ENCODE peak calls at places on chromosomes 4 and X, in five cellular contexts. S is glutamatergic neuron, E is ascending aorta, P is ovary, G is fibroblast of villous mesenchyme. D is an unnamed sample.

GRCh38 chr4:30720021-30720655 is at the start of gene PCDH7:
- DNase-seq in E (no peak), G (peak), P (peak), S (peak), D (no peak)

GRCh38 chr4:16225996-16226815 is at the start of gene TAPT1:
- DNase-seq in S (peak), E (no peak), P (peak), G (peak), D (peak)

GRCh38 chr4:7212101-7212674 is 19.9 kb downstream of the SORCS2 start:
- DNase-seq in P (no peak), G (no peak), E (no peak), S (no peak), D (no peak)

GRCh38 chr4:15651682-15652081 is 3.5 kb downstream of the FBXL5 start:
- DNase-seq in E (no peak), P (no peak), S (no peak), G (peak), D (no peak)

GRCh38 chrX:77894921-77895886 is at the start of gene MAGT1:
- DNase-seq in G (peak), S (peak), E (peak), P (peak), D (peak)

GRCh38 chrX:103175944-103176753 is 38.8 kb upstream of the BEX4 start:
- DNase-seq in E (no peak), S (peak), G (peak), P (peak), D (peak)

GRCh38 chr4:1288786-1289185 is 905 bp upstream of the MAEA start:
- DNase-seq in G (no peak), E (no peak), S (no peak), P (no peak), D (no peak)

GRCh38 chrX:71492086-71493065 is 40.5 kb upstream of the OGT start:
- DNase-seq in P (peak), S (peak), G (peak), E (no peak), D (peak)

GRCh38 chr4:98951710-98952109 is 22.8 kb upstream of the EIF4E start:
- DNase-seq in P (no peak), E (no peak), S (no peak), G (no peak), D (no peak)

GRCh38 chr4:176671532-176671931 is 121.2 kb downstream of the VEGFC start:
- DNase-seq in P (no peak), G (peak), S (no peak), E (no peak), D (no peak)

GRCh38 chr4:2339458-2340271 is 77.8 kb upstream of the MXD4 start:
- DNase-seq in G (no peak), E (no peak), P (peak), S (no peak), D (no peak)

GRCh38 chrX:46386511-46386910 is 158.7 kb downstream of the ZNF674 start:
- DNase-seq in G (no peak), E (no peak), P (no peak), S (no peak), D (no peak)

GRCh38 chrX:88425739-88426138 is 321.3 kb upstream of the CPXCR1 start:
- DNase-seq in S (no peak), P (no peak), E (no peak), G (no peak), D (no peak)

GRCh38 chrX:110750526-110751189 is 45.0 kb downstream of the CHRDL1 start:
- DNase-seq in E (no peak), S (no peak), P (no peak), G (no peak), D (no peak)

GRCh38 chrX:7318246-7318645 is 170.3 kb upstream of the PUDP start:
- DNase-seq in E (no peak), G (peak), P (no peak), S (no peak), D (no peak)

GRCh38 chr4:143586080-143586479 is 72.6 kb downstream of the SMARCA5 start:
- DNase-seq in E (no peak), G (peak), S (no peak), P (no peak), D (no peak)

GRCh38 chr4:25925486-25926201 is 11.6 kb downstream of the SMIM20 start:
- DNase-seq in P (peak), G (peak), E (no peak), S (peak), D (no peak)

GRCh38 chr4:183945741-183946140 is 40.6 kb downstream of the STOX2 start:
- DNase-seq in E (no peak), S (no peak), G (no peak), P (no peak), D (no peak)

GRCh38 chr4:181661090-181661489 is 582.1 kb upstream of the TENM3 start:
- DNase-seq in G (no peak), S (no peak), E (no peak), P (no peak), D (no peak)

GRCh38 chrX:24200133-24200532 is 50.6 kb downstream of the ZFX start:
- DNase-seq in S (no peak), P (no peak), G (no peak), E (no peak), D (no peak)

GRCh38 chr4:2689825-2690700 is 66.1 kb downstream of the TNIP2 start:
- DNase-seq in P (no peak), G (peak), E (peak), S (peak), D (peak)

GRCh38 chr4:80024335-80024734 is 48.7 kb downstream of the ANTXR2 start:
- DNase-seq in G (no peak), E (no peak), P (no peak), S (no peak), D (no peak)

GRCh38 chrX:40281341-40282005 is 183.7 kb upstream of the BCOR start:
- DNase-seq in G (no peak), P (no peak), S (no peak), E (no peak), D (no peak)

GRCh38 chrX:104833401-104833800 is 267.4 kb downstream of the IL1RAPL2 start:
- DNase-seq in P (no peak), S (no peak), E (no peak), G (peak), D (no peak)
- TF ChIP-seq CTCF in P (no peak), S (no peak), E (no peak), G (no peak), D (no peak)

GRCh38 chr4:140604544-140604943 is 35.8 kb upstream of the UCP1 start:
- DNase-seq in E (no peak), S (no peak), P (no peak), G (no peak), D (no peak)
- TF ChIP-seq CTCF in E (no peak), S (no peak), P (no peak), G (no peak), D (no peak)

DNA sequence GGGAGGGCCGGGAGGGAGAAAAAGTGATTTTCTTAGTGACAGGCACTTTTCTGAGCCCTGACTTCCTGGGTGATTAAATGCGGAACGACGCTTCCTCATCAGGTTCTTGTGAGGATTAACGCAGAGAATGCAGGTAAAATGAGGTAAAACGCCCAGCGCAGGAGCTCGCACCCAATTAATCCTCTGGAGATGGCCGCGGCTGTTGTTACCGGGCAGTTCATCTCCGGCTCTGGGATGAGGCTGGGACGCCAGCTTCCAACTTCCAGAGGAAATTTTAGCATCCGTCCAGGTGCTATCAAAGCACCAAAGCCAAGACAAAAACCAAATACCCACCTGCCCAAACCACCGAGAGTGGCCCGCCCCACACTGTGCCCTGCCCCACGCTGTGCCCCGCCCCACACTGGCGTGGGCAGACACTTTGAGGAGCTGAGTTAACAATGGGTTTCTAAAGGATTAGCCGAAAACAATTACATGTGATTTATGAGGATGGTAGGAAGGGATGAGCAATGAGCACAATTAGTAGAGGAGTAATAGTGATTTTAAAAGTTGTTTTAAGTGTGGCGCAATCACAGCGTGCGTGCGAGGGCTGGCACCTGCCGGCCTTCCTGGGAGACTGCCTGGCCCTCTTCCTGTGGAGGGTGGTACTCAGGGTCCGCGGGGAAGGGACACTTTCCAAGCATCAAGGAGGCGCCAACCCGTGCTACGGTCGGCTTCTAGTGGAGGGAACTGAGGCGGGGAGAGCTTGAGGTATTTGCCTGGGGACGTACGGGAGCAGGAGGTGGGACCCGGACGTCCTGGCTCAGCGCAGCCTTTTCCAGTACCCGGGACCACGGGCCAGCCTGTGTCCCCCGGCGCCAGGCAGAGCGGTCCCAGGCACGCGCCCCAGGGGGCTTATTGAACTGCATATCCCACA is 41.6 kb upstream of the ADRA2C start:
- DNase-seq in P (peak), S (no peak), E (no peak), G (peak), D (peak)
- TF ChIP-seq CTCF in P (no peak), S (no peak), E (no peak), G (no peak), D (no peak)

DNA sequence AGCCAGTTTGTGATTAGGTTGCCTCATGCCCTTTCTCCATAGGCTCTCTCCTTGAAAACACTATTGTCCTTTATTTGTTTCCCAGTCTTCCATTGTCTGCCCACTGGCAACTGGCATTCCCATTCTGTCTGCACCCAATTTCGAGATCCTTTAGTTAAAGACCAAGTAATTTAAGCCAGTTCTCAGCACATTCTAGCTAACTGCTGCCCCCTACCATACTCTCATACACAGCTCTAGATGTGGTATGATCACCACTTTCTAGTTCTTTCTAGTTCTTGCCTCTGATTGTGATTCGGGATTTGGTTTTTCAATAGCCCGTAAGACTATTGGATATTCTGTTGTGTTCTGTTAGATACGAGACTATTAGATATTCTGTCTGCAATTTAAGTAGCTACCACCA is 135.8 kb upstream of the TRPC5 start:
- DNase-seq in E (no peak), P (no peak), G (no peak), S (no peak), D (no peak)
- TF ChIP-seq CTCF in E (no peak), P (no peak), G (no peak), S (no peak), D (no peak)

DNA sequence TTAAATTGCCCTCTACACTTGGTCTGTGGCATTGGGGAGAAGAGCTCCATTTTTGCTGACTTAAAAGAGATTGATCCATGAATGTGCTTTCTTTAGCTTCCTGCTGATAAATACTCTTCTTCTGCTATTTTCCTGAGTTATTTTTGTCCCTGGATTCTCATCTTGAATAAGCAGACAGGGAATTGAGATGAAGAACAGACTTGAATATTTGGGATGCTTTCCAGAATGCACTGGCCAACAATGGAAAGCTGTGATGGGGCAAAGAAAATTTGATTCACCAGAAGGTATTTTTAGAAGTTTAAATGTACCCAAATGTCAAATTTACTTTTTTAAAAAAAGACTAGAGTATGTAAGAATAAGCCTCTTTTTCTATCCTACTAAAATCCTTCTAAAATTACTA is 309.9 kb upstream of the PPP1R2C start:
- DNase-seq in E (no peak), G (no peak), S (no peak), P (no peak), D (no peak)
- TF ChIP-seq CTCF in E (no peak), G (no peak), S (no peak), P (no peak), D (no peak)

DNA sequence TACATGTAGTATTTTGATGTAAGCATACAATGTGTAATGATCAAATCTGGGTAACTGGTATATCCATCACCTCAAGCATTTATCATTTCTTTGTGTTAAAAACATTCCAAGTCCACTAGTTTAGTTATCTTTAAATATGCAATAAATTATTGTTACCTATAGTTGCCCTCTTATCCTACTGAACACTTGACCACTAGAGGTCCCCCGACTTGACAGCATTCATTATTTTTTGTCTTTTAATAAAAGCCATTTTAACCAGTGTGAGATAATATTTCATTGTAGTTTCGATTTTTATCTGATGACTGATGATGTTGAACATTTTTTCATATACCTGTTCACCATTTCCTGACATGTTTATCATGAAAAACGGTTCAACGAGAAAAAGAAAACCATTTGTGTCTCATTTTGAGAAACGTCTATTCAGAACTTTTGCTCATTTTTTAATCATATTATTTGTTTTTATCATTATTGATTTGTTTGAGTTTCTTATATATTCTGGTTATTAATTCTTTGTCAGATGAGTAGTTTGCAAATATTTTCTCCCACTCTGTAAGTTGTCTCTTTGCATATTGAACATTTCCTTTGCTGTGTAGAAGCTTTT is 199.0 kb upstream of the CXXC4 start:
- DNase-seq in E (no peak), S (no peak), P (no peak), G (peak), D (no peak)
- TF ChIP-seq CTCF in E (no peak), S (no peak), P (no peak), G (peak), D (no peak)

GRCh38 chr4:112270643-112271484 is 14.8 kb downstream of the TIFA start:
- DNase-seq in S (no peak), P (no peak), G (peak), E (no peak), D (no peak)
- TF ChIP-seq CTCF in S (no peak), P (no peak), G (no peak), E (no peak), D (no peak)

GRCh38 chr4:20298986-20299385 is 47.3 kb downstream of the SLIT2 start:
- DNase-seq in P (no peak), G (no peak), E (no peak), S (no peak), D (no peak)

GRCh38 chr4:20297246-20297645 is 45.5 kb downstream of the SLIT2 start:
- DNase-seq in G (no peak), E (no peak), P (no peak), S (no peak), D (no peak)

GRCh38 chr4:20297800-20298199 is 46.1 kb downstream of the SLIT2 start:
- DNase-seq in S (no peak), E (no peak), P (no peak), G (no peak), D (no peak)

GRCh38 chr4:20301161-20301560 is 49.5 kb downstream of the SLIT2 start:
- DNase-seq in E (no peak), S (no peak), G (no peak), P (no peak), D (no peak)

GRCh38 chr4:20299515-20299914 is 47.8 kb downstream of the SLIT2 start:
- DNase-seq in G (no peak), S (no peak), E (no peak), P (no peak), D (no peak)
- TF ChIP-seq CTCF in G (peak), S (peak), E (peak), P (no peak), D (peak)

GRCh38 chrX:154780968-154781367 is 18.3 kb downstream of the DKC1 start:
- DNase-seq in G (no peak), P (no peak), E (no peak), S (no peak), D (no peak)

GRCh38 chrX:154785711-154786110 is 19.6 kb downstream of the MPP1 start:
- DNase-seq in G (peak), E (no peak), S (no peak), P (no peak), D (no peak)

GRCh38 chrX:154779261-154779660 is 16.6 kb downstream of the DKC1 start:
- DNase-seq in S (peak), P (no peak), E (no peak), G (peak), D (no peak)

GRCh38 chrX:154784149-154784985 is 20.9 kb downstream of the MPP1 start:
- DNase-seq in E (no peak), P (no peak), G (no peak), S (no peak), D (no peak)
- TF ChIP-seq CTCF in E (no peak), P (no peak), G (no peak), S (no peak), D (no peak)